ENCODE peak calls at places on chromosomes 11 and 22, in five cellular contexts. U, Z, G, V and P are unnamed samples.

GRCh38 chr11:10779086-10779485 is 28.0 kb downstream of the CTR9 start:
- DNase-seq in U (no peak), Z (no peak), G (no peak), V (no peak), P (no peak)

GRCh38 chr22:28139993-28140392 is 220.9 kb upstream of the PITPNB start:
- DNase-seq in U (no peak), Z (no peak), G (no peak), V (no peak), P (no peak)

GRCh38 chr22:37282385-37282677 is at the start of gene CYTH4:
- DNase-seq in U (peak), Z (peak), G (peak), V (peak), P (no peak)

GRCh38 chr22:49021097-49021925 is 806.4 kb downstream of the BRD1 start:
- DNase-seq in U (no peak), Z (no peak), G (no peak), V (no peak), P (no peak)

GRCh38 chr11:133921513-133921912 is 35.3 kb downstream of the IGSF9B start:
- DNase-seq in U (no peak), Z (no peak), G (no peak), V (no peak), P (peak)

GRCh38 chr22:19631899-19632670 is 82.2 kb upstream of the SEPTIN5 start:
- DNase-seq in U (no peak), Z (no peak), G (no peak), V (no peak), P (no peak)

GRCh38 chr11:9624448-9624847 is 39.4 kb upstream of the SWAP70 start:
- DNase-seq in U (no peak), Z (no peak), G (no peak), V (no peak), P (no peak)

GRCh38 chr11:75802913-75803820 is 11.8 kb upstream of the UVRAG start:
- DNase-seq in U (peak), Z (peak), G (peak), V (peak), P (peak)

GRCh38 chr11:70510106-70510505 is 111.8 kb downstream of the CTTN start:
- DNase-seq in U (no peak), Z (no peak), G (no peak), V (no peak), P (no peak)

GRCh38 chr22:49515486-49515885 is 312.2 kb downstream of the BRD1 start:
- DNase-seq in U (no peak), Z (no peak), G (no peak), V (no peak), P (no peak)

GRCh38 chr11:66936326-66936725 is 21.9 kb downstream of the PC start:
- DNase-seq in U (no peak), Z (no peak), G (no peak), V (no peak), P (no peak)

GRCh38 chr11:118607401-118608267 is at the start of gene PHLDB1:
- DNase-seq in U (peak), Z (peak), G (peak), V (peak), P (peak)

GRCh38 chr11:118605116-118605867 is 2.1 kb upstream of the PHLDB1 start:
- DNase-seq in U (peak), Z (no peak), G (no peak), V (peak), P (peak)

GRCh38 chr11:118604566-118604965 is 2.8 kb upstream of the PHLDB1 start:
- DNase-seq in U (no peak), Z (no peak), G (no peak), V (no peak), P (no peak)

GRCh38 chr11:118606844-118607228 is 579 bp upstream of the PHLDB1 start:
- DNase-seq in U (no peak), Z (no peak), G (no peak), V (no peak), P (no peak)

GRCh38 chr11:118606157-118606843 is 1.1 kb upstream of the PHLDB1 start:
- DNase-seq in U (no peak), Z (no peak), G (no peak), V (no peak), P (no peak)
- H3K27ac ChIP-seq in U (peak), Z (peak), G (no peak), V (peak), P (peak)

GRCh38 chr11:113881856-113882255 is 6.5 kb upstream of the USP28 start:
- DNase-seq in U (no peak), Z (no peak), G (no peak), V (no peak), P (no peak)

GRCh38 chr11:113880966-113881365 is 5.6 kb upstream of the USP28 start:
- DNase-seq in U (no peak), Z (no peak), G (no peak), V (no peak), P (no peak)

GRCh38 chr11:113888848-113889247 is 13.5 kb upstream of the USP28 start:
- DNase-seq in U (no peak), Z (no peak), G (no peak), V (no peak), P (no peak)

GRCh38 chr11:113885897-113886296 is 10.5 kb upstream of the USP28 start:
- DNase-seq in U (no peak), Z (no peak), G (no peak), V (no peak), P (no peak)

GRCh38 chr11:113884361-113884836 is 9.0 kb upstream of the USP28 start:
- DNase-seq in U (no peak), Z (peak), G (no peak), V (no peak), P (no peak)
- H3K27ac ChIP-seq in U (no peak), Z (no peak), G (no peak), V (no peak), P (no peak)

DNA sequence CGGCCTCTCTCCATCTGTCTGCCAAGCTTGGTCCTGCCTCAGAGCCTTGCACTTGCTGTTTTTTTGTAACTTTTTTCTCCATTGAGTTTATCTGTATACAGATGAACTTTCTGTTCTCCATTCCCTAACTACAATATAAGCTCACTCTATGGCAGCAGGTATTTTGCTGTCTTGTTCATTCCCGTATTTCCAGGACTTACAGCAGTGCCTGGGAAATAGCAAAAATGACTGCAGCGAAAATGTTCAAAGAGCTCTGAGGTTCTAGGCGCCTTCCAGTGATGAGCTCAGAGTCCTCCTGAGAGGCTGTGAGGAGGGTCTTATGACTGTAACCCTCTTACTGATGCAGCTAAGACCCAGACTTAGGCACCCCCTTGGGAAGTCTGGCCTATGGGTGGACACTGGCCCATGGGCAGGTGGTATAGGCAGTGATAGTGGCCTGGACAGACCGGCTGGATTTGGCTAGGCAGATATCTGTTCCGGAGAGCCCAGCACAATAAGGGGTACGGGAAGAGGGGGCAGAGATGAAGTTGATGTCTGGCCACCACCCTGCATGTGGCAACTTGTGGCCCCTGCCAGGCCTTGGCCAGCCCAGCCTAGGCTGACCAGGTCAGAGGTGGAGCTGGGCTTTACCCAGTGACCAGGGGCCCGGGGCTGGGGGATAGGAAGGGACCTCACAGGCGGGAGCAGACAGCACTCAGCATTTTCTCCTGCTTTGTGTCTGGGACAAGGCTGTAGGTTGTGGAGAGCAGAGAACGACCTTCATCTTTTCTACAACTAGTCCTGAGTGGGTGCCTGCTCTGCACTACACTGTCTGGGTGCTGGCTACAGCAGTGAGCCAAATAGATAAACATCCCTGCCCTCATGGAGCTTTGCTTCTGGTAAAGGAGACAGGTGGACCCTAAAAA is 4.6 kb downstream of the ATF4 start:
- DNase-seq in U (peak), Z (no peak), G (no peak), V (no peak), P (no peak)
- H3K27ac ChIP-seq in U (no peak), Z (no peak), G (no peak), V (peak), P (no peak)

DNA sequence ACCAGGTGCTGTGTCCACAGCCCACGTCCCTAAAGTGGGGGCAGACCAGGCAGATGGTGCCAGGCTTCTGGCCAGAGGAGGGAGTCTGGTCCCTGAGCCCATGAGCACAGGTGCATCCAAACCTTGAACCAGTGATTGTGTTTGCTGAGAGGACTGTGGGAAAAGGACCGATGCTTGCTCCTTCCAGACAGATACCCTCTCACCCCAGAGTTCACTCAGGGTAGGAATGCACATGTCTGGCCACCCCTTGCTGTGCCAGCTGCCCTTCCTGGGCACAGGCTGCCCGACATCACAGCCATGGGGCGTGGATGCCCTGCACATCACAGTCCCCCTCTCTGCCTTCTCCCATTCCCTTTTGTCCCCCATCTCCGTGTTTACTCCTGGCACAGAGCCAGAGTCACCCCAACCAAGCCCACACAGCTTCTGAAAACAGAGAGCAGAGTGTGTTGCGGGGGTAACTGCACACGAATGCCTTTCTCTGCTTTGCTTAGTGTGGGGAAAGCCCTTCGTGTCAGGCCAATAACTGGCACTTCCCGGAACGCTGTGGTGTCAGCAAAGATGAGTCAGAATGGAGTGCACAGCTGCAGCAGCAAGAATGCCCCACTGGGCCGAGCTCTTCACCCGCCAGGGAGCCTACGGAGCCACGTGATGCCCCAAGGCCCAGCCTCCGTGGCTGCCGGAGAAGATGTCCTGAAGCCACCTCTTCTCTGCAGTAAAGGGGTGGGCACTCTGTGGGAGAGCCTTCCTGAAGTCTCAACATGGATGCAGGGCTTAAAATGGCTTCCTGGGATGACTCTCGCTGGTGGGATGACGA is 7.6 kb downstream of the CARS1 start:
- DNase-seq in U (peak), Z (peak), G (peak), V (peak), P (peak)
- H3K27ac ChIP-seq in U (peak), Z (peak), G (no peak), V (no peak), P (peak)